ENCODE peak calls at places on chromosomes 2 and 18, in ten cellular contexts. G is kidney epithelial cell, E is brain microvascular endothelial cell, S is SJSA1, Y is neuronal stem cell, P is mammary epithelial cell, K is pancreas, A is tibial artery, I is stomach, O is GM23248. R is an unnamed sample.

GRCh38 chr2:230457073-230457768 is 41.2 kb downstream of the SP100 start:
- DNase-seq in G (no peak), E (no peak), S (no peak), Y (no peak), P (no peak), K (no peak), A (no peak), I (no peak), O (no peak), R (no peak)

GRCh38 chr2:230927711-230928341 is 2.8 kb upstream of the GPR55 start:
- DNase-seq in G (no peak), E (no peak), S (no peak), Y (no peak), P (no peak), K (peak), A (peak), I (no peak), O (no peak), R (no peak)

GRCh38 chr2:191049728-191050639 is 36.0 kb upstream of the STAT1 start:
- DNase-seq in G (peak), E (peak), S (peak), Y (peak), P (no peak), K (no peak), A (no peak), I (no peak), O (peak), R (no peak)

GRCh38 chr2:16763493-16763899 is 97.9 kb upstream of the CYRIA start:
- DNase-seq in G (no peak), E (no peak), S (no peak), Y (no peak), P (no peak), K (no peak), A (no peak), I (no peak), O (no peak), R (no peak)

GRCh38 chr2:162994718-162995117 is 156.2 kb upstream of the KCNH7 start:
- DNase-seq in G (no peak), E (no peak), S (no peak), Y (no peak), P (no peak), K (no peak), A (no peak), I (no peak), O (no peak), R (no peak)

GRCh38 chr2:8490166-8490565 is 191.7 kb upstream of the ID2 start:
- DNase-seq in G (no peak), E (no peak), S (no peak), Y (no peak), P (no peak), K (peak), A (peak), I (no peak), O (no peak), R (no peak)

GRCh38 chr2:190466819-190467444 is 58.8 kb downstream of the MFSD6 start:
- DNase-seq in G (no peak), E (no peak), S (peak), Y (peak), P (peak), K (no peak), A (no peak), I (no peak), O (peak), R (no peak)

GRCh38 chr2:63581266-63581961 is 6.9 kb downstream of the WDPCP start:
- DNase-seq in G (no peak), E (no peak), S (no peak), Y (no peak), P (peak), K (no peak), A (peak), I (peak), O (peak), R (peak)

GRCh38 chr2:237694423-237695194 is 67.2 kb downstream of the LRRFIP1 start:
- DNase-seq in G (no peak), E (no peak), S (no peak), Y (no peak), P (no peak), K (no peak), A (no peak), I (no peak), O (no peak), R (no peak)

GRCh38 chr2:141496805-141497204 is 634.0 kb downstream of the LRP1B start:
- DNase-seq in G (no peak), E (peak), S (no peak), Y (no peak), P (no peak), K (no peak), A (no peak), I (no peak), O (peak), R (no peak)

GRCh38 chr2:7428444-7429204 is 511.4 kb downstream of the RNF144A start:
- DNase-seq in G (no peak), E (no peak), S (no peak), Y (no peak), P (no peak), K (no peak), A (no peak), I (no peak), O (no peak), R (no peak)

GRCh38 chr2:223941579-223942277 is 3.4 kb downstream of the WDFY1 start:
- DNase-seq in G (no peak), E (peak), S (peak), Y (no peak), P (peak), K (no peak), A (no peak), I (no peak), O (peak), R (no peak)

GRCh38 chr18:63949068-63949737 is at the start of gene HMSD:
- DNase-seq in G (no peak), E (peak), S (peak), Y (peak), P (peak), K (peak), A (no peak), I (peak), O (peak), R (no peak)

GRCh38 chr2:88545118-88545517 is 82.1 kb downstream of the EIF2AK3 start:
- DNase-seq in G (no peak), E (peak), S (no peak), Y (no peak), P (peak), K (no peak), A (no peak), I (no peak), O (peak), R (no peak)

GRCh38 chr18:23306842-23307241 is 146.2 kb upstream of the RIOK3 start:
- DNase-seq in G (no peak), E (no peak), S (no peak), Y (no peak), P (no peak), K (no peak), A (no peak), I (no peak), O (no peak), R (no peak)

GRCh38 chr2:71807969-71808451 is 339.7 kb downstream of the CYP26B1 start:
- DNase-seq in G (no peak), E (no peak), S (no peak), Y (no peak), P (no peak), K (no peak), A (peak), I (no peak), O (no peak), R (no peak)

GRCh38 chr2:62768615-62769014 is 63.1 kb downstream of the EHBP1 start:
- DNase-seq in G (no peak), E (peak), S (no peak), Y (no peak), P (peak), K (no peak), A (no peak), I (no peak), O (peak), R (no peak)

GRCh38 chr18:26535630-26536029 is 12.7 kb downstream of the KCTD1 start:
- DNase-seq in G (no peak), E (no peak), S (no peak), Y (no peak), P (no peak), K (no peak), A (no peak), I (no peak), O (no peak), R (no peak)

GRCh38 chr2:64331846-64332245 is 122.1 kb upstream of the LGALSL start:
- DNase-seq in G (no peak), E (no peak), S (no peak), Y (no peak), P (no peak), K (no peak), A (no peak), I (no peak), O (no peak), R (no peak)

GRCh38 chr2:11582526-11583202 is 48.8 kb downstream of the GREB1 start:
- DNase-seq in G (no peak), E (peak), S (peak), Y (peak), P (peak), K (peak), A (peak), I (peak), O (peak), R (no peak)

GRCh38 chr2:180481998-180482397 is 474.9 kb upstream of the CWC22 start:
- DNase-seq in G (no peak), E (no peak), S (no peak), Y (no peak), P (no peak), K (no peak), A (no peak), I (no peak), O (no peak), R (no peak)

GRCh38 chr18:80119111-80119510 is 10.0 kb downstream of the ADNP2 start:
- DNase-seq in G (no peak), E (no peak), S (no peak), Y (peak), P (no peak), K (no peak), A (no peak), I (no peak), O (no peak), R (no peak)

GRCh38 chr2:221853297-221853696 is 281.2 kb upstream of the EPHA4 start:
- DNase-seq in G (no peak), E (no peak), S (no peak), Y (no peak), P (no peak), K (no peak), A (no peak), I (no peak), O (no peak), R (no peak)

GRCh38 chr2:113700186-113700841 is 56.1 kb downstream of the SLC35F5 start:
- DNase-seq in G (no peak), E (no peak), S (peak), Y (no peak), P (no peak), K (no peak), A (no peak), I (no peak), O (peak), R (no peak)

GRCh38 chr2:135130751-135131150 is 78.7 kb downstream of the RAB3GAP1 start:
- DNase-seq in G (no peak), E (no peak), S (no peak), Y (peak), P (no peak), K (no peak), A (no peak), I (no peak), O (no peak), R (no peak)

DNA sequence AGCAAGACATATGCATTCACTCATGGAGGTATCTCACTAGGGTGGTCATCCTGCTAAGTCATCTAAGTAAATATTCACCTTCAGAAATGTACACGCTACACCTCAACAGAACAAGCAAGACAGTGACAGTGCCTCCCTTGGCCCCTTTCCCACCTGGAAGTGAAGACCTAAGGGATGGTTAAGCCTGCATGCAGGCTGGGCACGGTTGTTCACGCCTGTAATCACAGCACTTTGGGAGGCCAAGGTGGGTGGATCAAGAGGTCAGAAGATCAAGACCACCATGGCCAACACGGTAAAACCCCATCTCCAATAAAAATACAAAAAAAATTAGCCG is 4.4 kb downstream of the LIMS2 start:
- DNase-seq in G (no peak), E (no peak), S (no peak), Y (no peak), P (no peak), K (no peak), A (no peak), I (peak), O (no peak), R (no peak)
- H3K4me3 ChIP-seq in G (no peak), E (no peak), S (no peak), Y (no peak), P (no peak), K (no peak), A (no peak), I (no peak), O (no peak), R (no peak)

GRCh38 chr18:59220784-59221765 is 1.1 kb downstream of the GRP start:
- DNase-seq in G (no peak), E (no peak), S (no peak), Y (no peak), P (peak), K (peak), A (no peak), I (no peak), O (peak), R (no peak)

GRCh38 chr18:59222341-59222740 is 2.4 kb downstream of the GRP start:
- DNase-seq in G (no peak), E (no peak), S (no peak), Y (no peak), P (no peak), K (no peak), A (no peak), I (no peak), O (no peak), R (no peak)

GRCh38 chr18:59218018-59218417 is 1.9 kb upstream of the GRP start:
- DNase-seq in G (no peak), E (no peak), S (no peak), Y (no peak), P (no peak), K (no peak), A (no peak), I (no peak), O (no peak), R (no peak)

GRCh38 chr18:59220164-59220783 is 316 bp downstream of the GRP start:
- DNase-seq in G (no peak), E (no peak), S (no peak), Y (no peak), P (no peak), K (no peak), A (no peak), I (no peak), O (peak), R (no peak)

GRCh38 chr18:59219672-59220163 is at the start of gene GRP:
- DNase-seq in G (no peak), E (no peak), S (no peak), Y (no peak), P (no peak), K (no peak), A (no peak), I (no peak), O (no peak), R (no peak)
- H3K4me3 ChIP-seq in G (no peak), E (no peak), S (no peak), Y (no peak), P (peak), K (no peak), A (no peak), I (no peak), O (peak), R (no peak)

DNA sequence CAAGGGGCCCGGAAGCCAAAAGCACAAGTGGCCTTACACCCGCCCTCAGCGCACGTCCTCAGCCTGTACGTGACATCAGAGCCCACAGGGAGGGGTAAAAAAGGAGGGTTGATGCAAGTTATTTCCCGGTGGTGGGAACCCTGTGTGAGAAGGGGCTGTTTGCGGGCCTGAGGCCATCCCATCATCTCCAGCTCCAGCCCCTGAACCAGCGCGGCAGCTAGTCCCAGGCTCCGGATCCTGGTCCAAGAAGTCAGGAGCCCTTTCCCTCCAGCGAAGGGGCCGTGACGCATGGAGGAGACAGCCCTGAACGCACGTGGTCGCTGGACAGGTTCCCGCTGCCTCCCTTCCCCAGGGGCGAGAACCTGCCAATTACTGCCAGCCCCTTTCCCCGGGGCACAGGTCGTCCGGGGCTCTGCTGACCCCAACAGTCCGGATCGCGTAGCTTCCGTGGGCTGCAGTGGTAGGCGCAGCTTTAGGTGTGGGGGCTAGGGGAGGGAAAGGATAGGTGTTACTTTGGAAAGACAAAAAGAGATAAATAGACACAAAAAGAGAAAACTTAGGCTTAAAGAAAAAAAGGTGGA is 1.3 kb upstream of the LRP2 start:
- DNase-seq in G (no peak), E (no peak), S (peak), Y (peak), P (peak), K (peak), A (peak), I (no peak), O (peak), R (no peak)
- H3K4me3 ChIP-seq in G (no peak), E (peak), S (no peak), Y (peak), P (peak), K (no peak), A (peak), I (peak), O (peak), R (peak)

GRCh38 chr2:44242929-44243328 is 32.4 kb upstream of the SLC3A1 start:
- DNase-seq in G (no peak), E (no peak), S (no peak), Y (no peak), P (no peak), K (no peak), A (no peak), I (no peak), O (peak), R (no peak)

GRCh38 chr2:44233450-44234128 is 41.7 kb upstream of the SLC3A1 start:
- DNase-seq in G (peak), E (no peak), S (peak), Y (peak), P (peak), K (no peak), A (no peak), I (no peak), O (peak), R (no peak)

GRCh38 chr2:44237221-44237620 is 38.1 kb upstream of the SLC3A1 start:
- DNase-seq in G (no peak), E (no peak), S (no peak), Y (no peak), P (no peak), K (no peak), A (no peak), I (no peak), O (no peak), R (no peak)
- H3K4me3 ChIP-seq in G (no peak), E (no peak), S (no peak), Y (no peak), P (no peak), K (no peak), A (no peak), I (no peak), O (no peak), R (no peak)

DNA sequence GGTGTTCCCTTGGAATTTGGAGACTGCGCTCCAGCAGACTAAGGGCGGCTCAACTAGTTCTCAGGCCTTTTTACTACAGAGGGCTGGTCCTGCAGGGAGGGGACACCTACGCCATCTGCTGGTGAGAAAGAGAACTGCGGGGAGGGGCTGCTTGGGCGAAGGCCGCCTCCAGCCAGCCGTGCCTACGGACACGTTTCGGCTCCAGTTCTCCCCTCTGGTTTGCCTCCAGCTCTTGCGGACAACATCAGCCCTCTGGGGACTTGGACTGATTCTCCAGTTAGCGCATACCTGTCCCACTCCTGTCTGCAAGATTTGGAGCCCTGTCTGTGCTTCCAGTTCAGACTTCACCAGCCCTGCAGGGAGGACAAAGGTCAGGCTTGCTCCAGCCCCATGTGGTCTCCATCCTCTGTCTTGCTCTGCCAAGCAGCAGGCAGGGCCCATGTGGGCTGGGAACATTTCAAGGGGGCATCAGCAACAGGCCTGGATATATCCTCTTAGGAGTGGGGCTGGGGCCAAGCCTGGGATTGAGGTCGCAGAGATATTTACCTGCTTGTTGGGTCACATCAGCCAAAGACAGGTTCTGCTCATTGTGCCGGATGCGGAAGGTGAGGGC is 10.3 kb downstream of the PTPRN start:
- DNase-seq in G (no peak), E (peak), S (peak), Y (peak), P (peak), K (peak), A (peak), I (peak), O (peak), R (peak)
- H3K4me3 ChIP-seq in G (no peak), E (no peak), S (no peak), Y (peak), P (no peak), K (no peak), A (no peak), I (no peak), O (no peak), R (no peak)

GRCh38 chr18:70290482-70291294 is 1.8 kb downstream of the SOCS6 start:
- DNase-seq in G (no peak), E (no peak), S (no peak), Y (no peak), P (no peak), K (no peak), A (no peak), I (no peak), O (no peak), R (no peak)
- H3K4me3 ChIP-seq in G (peak), E (peak), S (peak), Y (peak), P (peak), K (peak), A (peak), I (peak), O (peak), R (peak)

GRCh38 chr18:809985-810642 is 1.9 kb downstream of the YES1 start:
- DNase-seq in G (no peak), E (no peak), S (no peak), Y (no peak), P (no peak), K (no peak), A (no peak), I (no peak), O (no peak), R (no peak)

GRCh38 chr18:805008-805754 is 6.9 kb downstream of the YES1 start:
- DNase-seq in G (no peak), E (no peak), S (no peak), Y (no peak), P (no peak), K (no peak), A (no peak), I (no peak), O (no peak), R (no peak)

GRCh38 chr18:805755-806110 is 6.3 kb downstream of the YES1 start:
- DNase-seq in G (no peak), E (no peak), S (no peak), Y (no peak), P (no peak), K (no peak), A (no peak), I (no peak), O (no peak), R (no peak)

GRCh38 chr18:808502-808901 is 3.5 kb downstream of the YES1 start:
- DNase-seq in G (no peak), E (no peak), S (no peak), Y (no peak), P (no peak), K (no peak), A (no peak), I (no peak), O (peak), R (no peak)

DNA sequence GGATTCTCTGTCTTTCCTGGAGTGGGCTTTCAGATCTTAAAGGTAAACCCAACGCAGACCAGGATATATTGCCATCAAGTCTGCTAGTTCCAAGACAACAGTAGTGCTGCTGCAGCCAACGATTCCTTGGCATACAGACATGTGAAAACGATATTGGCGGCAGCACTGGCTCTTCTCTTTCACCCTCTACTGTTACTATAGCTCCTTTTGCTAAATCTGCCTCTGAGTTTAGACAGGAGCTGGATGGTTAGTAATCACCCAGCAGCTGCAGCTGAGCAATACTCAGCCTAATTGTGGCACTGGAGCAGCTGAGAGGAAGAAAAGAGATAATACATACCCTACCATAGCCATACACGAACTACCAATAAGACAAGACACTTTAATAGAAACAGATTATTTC is 4.0 kb downstream of the YES1 start:
- DNase-seq in G (no peak), E (no peak), S (no peak), Y (no peak), P (peak), K (no peak), A (no peak), I (no peak), O (peak), R (no peak)
- H3K4me3 ChIP-seq in G (no peak), E (no peak), S (no peak), Y (no peak), P (no peak), K (no peak), A (no peak), I (no peak), O (peak), R (no peak)

GRCh38 chr18:58046087-58046793 is 2.2 kb downstream of the NEDD4L start:
- DNase-seq in G (no peak), E (no peak), S (peak), Y (peak), P (no peak), K (no peak), A (no peak), I (no peak), O (no peak), R (no peak)
- H3K4me3 ChIP-seq in G (peak), E (peak), S (peak), Y (peak), P (peak), K (peak), A (peak), I (peak), O (peak), R (peak)

R was measured in thoracic aorta.